ENCODE peak calls at places on chromosome 10, in four cellular contexts. B is CD8-positive, alpha-beta T cell; C is gastrocnemius medialis; L is suprapubic skin. Y is an unnamed sample. For H3K4me1 and H3K36me3, the result is how much of the 10 kb centered on the place peaks cover.

GRCh38 chr10:132665946-132666732 is 119.8 kb downstream of the NKX6-2 start:
- DNase-seq in B (no peak), C (no peak), L (no peak), Y (no peak)

GRCh38 chr10:131822013-131822693 is 78.7 kb upstream of the PPP2R2D start:
- DNase-seq in B (no peak), C (no peak), L (peak), Y (peak)

GRCh38 chr10:30591249-30591670 is 38.3 kb downstream of the LYZL2 start:
- DNase-seq in B (peak), C (no peak), L (peak), Y (no peak)

GRCh38 chr10:102777696-102778530 is 34.2 kb downstream of the WBP1L start:
- DNase-seq in B (no peak), C (peak), L (no peak), Y (no peak)

GRCh38 chr10:58608356-58608755 is 95.7 kb downstream of the BICC1 start:
- DNase-seq in B (no peak), C (no peak), L (no peak), Y (no peak)

GRCh38 chr10:47359626-47360418 is 11.7 kb downstream of the RBP3 start:
- DNase-seq in B (no peak), C (no peak), L (peak), Y (peak)

GRCh38 chr10:33334839-33335549 is 527 bp upstream of the NRP1 start:
- DNase-seq in B (no peak), C (peak), L (peak), Y (no peak)

GRCh38 chr10:132939957-132940790 is 2.2 kb downstream of the CFAP46 start:
- DNase-seq in B (no peak), C (no peak), L (no peak), Y (no peak)

GRCh38 chr10:42970451-42971250 is 106.2 kb upstream of the RET start:
- DNase-seq in B (no peak), C (no peak), L (peak), Y (peak)

GRCh38 chr10:119625570-119626280 is 25.5 kb upstream of the BAG3 start:
- DNase-seq in B (no peak), C (no peak), L (no peak), Y (no peak)

GRCh38 chr10:52818019-52818418 is 45.4 kb upstream of the MBL2 start:
- DNase-seq in B (no peak), C (no peak), L (no peak), Y (no peak)

GRCh38 chr10:86361134-86362128 is 5.2 kb downstream of the GRID1 start:
- DNase-seq in B (no peak), C (no peak), L (peak), Y (no peak)

GRCh38 chr10:74586088-74586585 is 240.3 kb upstream of the KAT6B start:
- DNase-seq in B (peak), C (no peak), L (no peak), Y (peak)

GRCh38 chr10:69504576-69505250 is 53.4 kb downstream of the TSPAN15 start:
- DNase-seq in B (no peak), C (no peak), L (no peak), Y (no peak)

GRCh38 chr10:17742918-17743317 is 9.1 kb upstream of the TMEM236 start:
- DNase-seq in B (peak), C (no peak), L (no peak), Y (peak)

GRCh38 chr10:45239642-45240041 is 75.8 kb downstream of the OR13A1 start:
- DNase-seq in B (no peak), C (no peak), L (no peak), Y (no peak)

GRCh38 chr10:69628876-69629275 is 1.2 kb upstream of the FAM241B start:
- DNase-seq in B (no peak), C (no peak), L (peak), Y (no peak)

GRCh38 chr10:131655101-131655849 is 245.5 kb upstream of the PPP2R2D start:
- DNase-seq in B (no peak), C (no peak), L (peak), Y (no peak)

GRCh38 chr10:75959209-75959608 is 527.8 kb downstream of the LRMDA start:
- DNase-seq in B (no peak), C (no peak), L (no peak), Y (no peak)

GRCh38 chr10:103265712-103266329 is 11.1 kb upstream of the INA start:
- DNase-seq in B (peak), C (no peak), L (no peak), Y (no peak)

GRCh38 chr10:103936022-103936421 is 18.0 kb upstream of the STN1 start:
- DNase-seq in B (no peak), C (no peak), L (no peak), Y (no peak)

GRCh38 chr10:48595533-48595932 is 9.3 kb downstream of the ARHGAP22 start:
- DNase-seq in B (no peak), C (no peak), L (no peak), Y (no peak)

GRCh38 chr10:24012249-24012803 is 196.6 kb upstream of the KIAA1217 start:
- DNase-seq in B (no peak), C (no peak), L (no peak), Y (no peak)

GRCh38 chr10:120493411-120494312 is 36.6 kb downstream of the PLPP4 start:
- DNase-seq in B (no peak), C (no peak), L (no peak), Y (no peak)

GRCh38 chr10:25849268-25849667 is 84.8 kb upstream of the MYO3A start:
- DNase-seq in B (no peak), C (no peak), L (no peak), Y (no peak)

GRCh38 chr10:97575101-97575668 is 2.6 kb downstream of the ANKRD2 start:
- DNase-seq in B (no peak), C (no peak), L (no peak), Y (no peak)

GRCh38 chr10:132136689-132137088 is 50.1 kb upstream of the DPYSL4 start:
- DNase-seq in B (no peak), C (no peak), L (no peak), Y (no peak)

GRCh38 chr10:30241422-30242110 is 107.5 kb downstream of the MTPAP start:
- DNase-seq in B (no peak), C (no peak), L (no peak), Y (no peak)

GRCh38 chr10:97028126-97028831 is 157.5 kb downstream of the SLIT1 start:
- DNase-seq in B (no peak), C (no peak), L (no peak), Y (no peak)

GRCh38 chr10:27525819-27526218 is 21.7 kb downstream of the RAB18 start:
- DNase-seq in B (no peak), C (no peak), L (no peak), Y (no peak)

GRCh38 chr10:100346351-100346764 is 675 bp upstream of the SCD start:
- DNase-seq in B (peak), C (no peak), L (peak), Y (peak)

GRCh38 chr10:71837085-71837827 is 13.8 kb downstream of the PSAP start:
- DNase-seq in B (no peak), C (peak), L (no peak), Y (no peak)

GRCh38 chr10:71835671-71836593 is 15.1 kb downstream of the PSAP start:
- DNase-seq in B (no peak), C (peak), L (no peak), Y (peak)

GRCh38 chr10:71838264-71839211 is 12.5 kb downstream of the PSAP start:
- DNase-seq in B (no peak), C (peak), L (no peak), Y (no peak)

GRCh38 chr10:71834343-71834674 is 16.7 kb downstream of the PSAP start:
- DNase-seq in B (no peak), C (no peak), L (no peak), Y (no peak)

GRCh38 chr10:71836594-71836970 is 14.5 kb downstream of the PSAP start:
- DNase-seq in B (no peak), C (no peak), L (no peak), Y (no peak)
- H3K4me1 ChIP-seq in B (under half), C (half or more), L (half or more), Y (under half)

GRCh38 chr10:127033569-127034175 is 128.4 kb downstream of the DOCK1 start:
- DNase-seq in B (no peak), C (no peak), L (no peak), Y (no peak)
- H3K36me3 ChIP-seq in B (under half), C (under half), L (half or more), Y (under half)

GRCh38 chr10:14801693-14802092 is 27.0 kb upstream of the FAM107B start:
- DNase-seq in B (no peak), C (no peak), L (no peak), Y (no peak)
- TF ChIP-seq CTCF in B (no peak), C (no peak), L (no peak), Y (no peak)

DNA sequence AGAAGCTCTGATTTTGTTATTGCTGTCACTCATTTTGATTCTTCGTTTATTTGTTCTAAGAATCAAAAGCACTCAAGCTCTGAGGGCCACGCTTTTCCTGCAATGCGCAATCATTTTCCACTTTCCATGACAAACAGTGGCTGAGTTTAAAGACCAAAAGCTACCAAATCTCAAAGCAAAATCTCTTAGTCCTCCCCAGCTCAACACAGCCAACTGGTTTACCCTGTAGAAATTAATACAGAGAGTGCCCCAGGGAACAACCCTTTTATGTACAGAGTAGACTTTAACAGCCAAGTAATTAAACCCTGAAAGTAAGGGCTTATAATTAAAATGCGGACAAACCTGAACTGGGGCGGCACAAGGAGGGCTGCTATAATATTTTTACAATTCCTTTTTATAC is 53.2 kb downstream of the FAM53B start:
- DNase-seq in B (no peak), C (no peak), L (no peak), Y (no peak)
- H3K4me1 ChIP-seq in B (half or more), C (half or more), L (under half), Y (under half)

DNA sequence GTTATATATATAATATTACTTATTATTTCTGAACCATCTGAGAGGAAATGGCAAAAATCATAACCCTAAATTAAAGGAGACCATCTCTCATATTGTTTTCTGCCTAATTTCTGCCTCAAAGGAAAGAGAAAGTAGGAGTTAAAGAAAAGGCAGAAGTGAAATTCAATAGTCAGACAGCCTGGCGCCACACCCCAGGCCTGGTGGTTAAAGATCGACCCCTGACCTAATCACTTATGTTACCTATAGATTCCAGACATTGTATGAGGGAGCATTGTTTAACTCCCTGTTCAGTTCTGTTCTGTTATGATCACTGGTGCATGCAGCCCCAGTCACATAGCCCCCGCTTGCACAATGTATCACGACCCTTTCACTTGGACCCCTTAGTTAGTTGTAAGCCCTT is 24.9 kb upstream of the CHST3 start:
- DNase-seq in B (no peak), C (no peak), L (no peak), Y (no peak)
- H3K36me3 ChIP-seq in B (under half), C (under half), L (under half), Y (under half)

DNA sequence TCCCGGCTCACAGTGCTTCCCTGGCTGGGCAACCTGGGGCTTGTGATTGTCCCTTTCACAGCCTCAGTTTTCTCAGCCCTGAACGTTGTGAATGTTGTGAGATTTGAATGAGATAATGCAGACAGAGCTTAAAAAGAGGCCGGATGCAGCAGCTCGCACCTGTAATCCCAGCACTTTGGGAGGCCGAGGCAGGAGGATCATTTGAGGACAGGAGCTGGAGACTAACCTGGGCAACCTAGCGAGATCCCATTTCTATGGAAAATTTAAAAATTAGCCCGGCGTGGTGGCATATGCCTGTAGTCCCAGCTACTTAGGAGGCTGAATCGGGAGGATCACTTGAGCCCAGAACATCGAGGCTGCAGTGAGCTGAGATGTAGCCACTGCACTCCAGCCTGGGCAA is 56.6 kb downstream of the SPOCK2 start:
- DNase-seq in B (no peak), C (no peak), L (no peak), Y (no peak)
- TF ChIP-seq CTCF in B (no peak), C (no peak), L (no peak), Y (no peak)

DNA sequence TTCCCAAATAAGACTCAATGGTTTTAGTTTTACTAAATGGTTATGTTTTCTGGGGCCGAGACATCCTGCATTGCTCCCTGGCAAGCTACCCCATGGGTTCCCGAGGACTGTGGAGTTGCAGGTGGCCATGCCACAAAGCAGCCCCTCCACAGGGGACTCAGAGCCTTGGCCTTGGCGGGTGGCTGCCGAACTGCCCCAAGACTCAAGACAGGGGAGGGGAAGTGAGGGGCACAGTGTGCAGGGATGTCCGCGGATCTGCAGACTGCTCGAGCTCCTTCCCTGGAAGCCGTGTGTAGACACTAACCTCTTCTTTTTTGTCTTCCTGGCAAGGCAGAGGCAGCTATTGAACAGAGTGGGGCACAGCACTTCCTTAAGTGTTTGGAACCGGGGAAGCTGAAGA is 154.6 kb downstream of the EBF3 start:
- DNase-seq in B (no peak), C (no peak), L (no peak), Y (no peak)
- H3K4me1 ChIP-seq in B (under half), C (under half), L (under half), Y (under half)

DNA sequence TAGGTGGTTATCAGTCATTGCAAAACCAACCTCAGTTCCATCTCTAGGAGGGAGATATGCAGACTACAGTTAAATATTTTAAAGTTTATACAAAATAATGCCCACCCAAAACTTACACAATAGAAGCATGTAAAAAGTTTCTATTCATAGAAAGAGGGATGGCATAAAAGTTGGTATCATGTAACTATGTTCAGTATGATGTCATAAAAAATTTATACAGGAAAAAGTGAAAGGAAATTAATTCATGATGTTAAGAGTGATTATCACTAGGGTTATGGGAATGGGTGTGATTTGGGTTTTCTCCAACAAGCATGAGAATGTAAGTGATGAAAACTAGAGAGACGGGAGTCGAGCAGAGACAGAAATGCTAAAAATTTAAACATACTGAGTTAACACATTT is 52.8 kb downstream of the GDI2 start:
- DNase-seq in B (no peak), C (no peak), L (no peak), Y (no peak)
- H3K36me3 ChIP-seq in B (half or more), C (half or more), L (half or more), Y (under half)

GRCh38 chr10:35916791-35917190 is 274.7 kb upstream of the FZD8 start:
- DNase-seq in B (no peak), C (no peak), L (no peak), Y (no peak)
- TF ChIP-seq CTCF in B (no peak), C (no peak), L (no peak), Y (no peak)

GRCh38 chr10:94053639-94053932 is 59.9 kb downstream of the PLCE1 start:
- DNase-seq in B (no peak), C (no peak), L (no peak), Y (no peak)

GRCh38 chr10:94052901-94053638 is 59.3 kb downstream of the PLCE1 start:
- DNase-seq in B (no peak), C (no peak), L (no peak), Y (no peak)

GRCh38 chr10:94046152-94046551 is 52.4 kb downstream of the PLCE1 start:
- DNase-seq in B (no peak), C (no peak), L (no peak), Y (no peak)

GRCh38 chr10:94047302-94047701 is 53.6 kb downstream of the PLCE1 start:
- DNase-seq in B (no peak), C (no peak), L (no peak), Y (no peak)

GRCh38 chr10:94049911-94050310 is 56.2 kb downstream of the PLCE1 start:
- DNase-seq in B (no peak), C (no peak), L (no peak), Y (no peak)
- H3K4me1 ChIP-seq in B (under half), C (under half), L (under half), Y (under half)